ENCODE peak calls at places on chromosomes 3 and 15, in six cellular contexts. Y is NCI-H1092; H is NCI-H774; V is T-cell; B is stimulated activated CD4-positive, alpha-beta T cell treated with anti-CD3 and anti-CD28 coated beads, Interleukin-12 subunit alpha, Interleukin-12 subunit beta, amount 100 ng/mL, for 4 hours; Z is T-helper 2 cell. U is an unnamed sample.

GRCh38 chr3:150293401-150294001 is 114.6 kb upstream of the TSC22D2 start:
- DNase-seq in Z (no peak), V (no peak), H (no peak), Y (no peak), B (no peak), U (no peak)

GRCh38 chr15:85749261-85750151 is 45.2 kb downstream of the KLHL25 start:
- DNase-seq in V (no peak), H (no peak), B (no peak), Y (no peak), Z (no peak), U (peak)

GRCh38 chr3:43638594-43639447 is 17.0 kb upstream of the ANO10 start:
- DNase-seq in Y (no peak), V (peak), Z (no peak), B (peak), H (no peak), U (no peak)

GRCh38 chr15:88657326-88658069 is 18.7 kb downstream of the ISG20 start:
- DNase-seq in H (no peak), Y (no peak), V (no peak), Z (no peak), B (no peak), U (no peak)

GRCh38 chr15:48477795-48478360 is 146.6 kb downstream of the DUT start:
- DNase-seq in H (peak), V (no peak), B (no peak), Z (no peak), Y (no peak), U (no peak)

GRCh38 chr3:106609666-106610301 is 741.0 kb upstream of the CBLB start:
- DNase-seq in H (peak), V (peak), Z (peak), Y (peak), B (peak), U (no peak)

GRCh38 chr15:100712226-100712625 is 109.8 kb downstream of the ASB7 start:
- DNase-seq in Z (no peak), B (no peak), V (no peak), H (no peak), Y (no peak), U (peak)

GRCh38 chr3:156680243-156680930 is 6.0 kb downstream of the TIPARP start:
- DNase-seq in H (no peak), Z (no peak), V (no peak), B (no peak), Y (no peak), U (no peak)

U was measured in psoas muscle.